ENCODE peak calls at places on chromosomes 6 and 20, in four cellular contexts. One of them, this sample, is unnamed.
A peak's percentile ranks its signal among the peaks of the same experiment; 100 is the strongest.

GRCh38 chr6:7529141-7529540 is 12.3 kb upstream of the DSP start:
- DNase-seq in HS-5: no peak
- DNase-seq in anterior cingulate cortex: no peak
- DNase-seq in heart left ventricle: no peak
- DNase-seq in this sample: no peak

GRCh38 chr20:14334306-14334930 is 3.0 kb downstream of the FLRT3 start:
- DNase-seq in anterior cingulate cortex: peak; percentile 39
- DNase-seq in HS-5: peak; percentile 5
- DNase-seq in heart left ventricle: no peak
- DNase-seq in this sample: no peak

GRCh38 chr6:148053796-148054195 is 288.8 kb upstream of the SASH1 start:
- DNase-seq in anterior cingulate cortex: no peak
- DNase-seq in HS-5: no peak
- DNase-seq in heart left ventricle: no peak
- DNase-seq in this sample: no peak

GRCh38 chr6:113859349-113860164 is 2.4 kb downstream of the MARCKS start:
- DNase-seq in HS-5: no peak
- DNase-seq in heart left ventricle: peak; percentile 44
- DNase-seq in anterior cingulate cortex: no peak
- DNase-seq in this sample: no peak

GRCh38 chr6:107819976-107820551 is 4.0 kb downstream of the SCML4 start:
- DNase-seq in heart left ventricle: no peak
- DNase-seq in anterior cingulate cortex: no peak
- DNase-seq in HS-5: no peak
- DNase-seq in this sample: no peak

GRCh38 chr6:75563032-75563431 is 38.6 kb upstream of the SENP6 start:
- DNase-seq in HS-5: no peak
- DNase-seq in heart left ventricle: no peak
- DNase-seq in anterior cingulate cortex: no peak
- DNase-seq in this sample: no peak

GRCh38 chr6:131949615-131949908 is 1.6 kb downstream of the CCN2 start:
- DNase-seq in HS-5: no peak
- DNase-seq in heart left ventricle: no peak
- DNase-seq in anterior cingulate cortex: no peak
- DNase-seq in this sample: no peak

GRCh38 chr6:125507987-125508655 is 206.4 kb upstream of the HDDC2 start:
- DNase-seq in heart left ventricle: peak; percentile 40
- DNase-seq in HS-5: no peak
- DNase-seq in anterior cingulate cortex: no peak
- DNase-seq in this sample: no peak

This sample was measured in esophagus squamous epithelium.